ENCODE peak calls at places on chromosomes 13 and 19, in ten cellular contexts. One of them, this sample, is unnamed.

GRCh38 chr13:73440296-73440895 is 381.6 kb downstream of the KLF5 start:
- DNase-seq in cardiac muscle cell: no peak
- DNase-seq in lower lobe of right lung: no peak
- DNase-seq in IMR-90: no peak
- DNase-seq in heart right ventricle: no peak
- DNase-seq in BJ: no peak
- DNase-seq in Calu3: no peak
- DNase-seq in tibial nerve: no peak
- DNase-seq in foreskin fibroblast: peak
- DNase-seq in bronchial epithelial cell: no peak
- DNase-seq in this sample: peak

GRCh38 chr19:3516675-3517207 is 10.6 kb downstream of the FZR1 start:
- DNase-seq in cardiac muscle cell: no peak
- DNase-seq in lower lobe of right lung: no peak
- DNase-seq in IMR-90: no peak
- DNase-seq in heart right ventricle: no peak
- DNase-seq in BJ: no peak
- DNase-seq in Calu3: peak
- DNase-seq in tibial nerve: no peak
- DNase-seq in foreskin fibroblast: no peak
- DNase-seq in bronchial epithelial cell: no peak
- DNase-seq in this sample: no peak

GRCh38 chr13:33543631-33544030 is 258.1 kb upstream of the STARD13 start:
- DNase-seq in cardiac muscle cell: no peak
- DNase-seq in lower lobe of right lung: no peak
- DNase-seq in IMR-90: no peak
- DNase-seq in heart right ventricle: no peak
- DNase-seq in BJ: no peak
- DNase-seq in Calu3: no peak
- DNase-seq in tibial nerve: no peak
- DNase-seq in foreskin fibroblast: peak
- DNase-seq in bronchial epithelial cell: peak
- DNase-seq in this sample: no peak

GRCh38 chr13:99740261-99740979 is 231.1 kb downstream of the ZIC5 start:
- DNase-seq in cardiac muscle cell: no peak
- DNase-seq in lower lobe of right lung: no peak
- DNase-seq in IMR-90: no peak
- DNase-seq in heart right ventricle: no peak
- DNase-seq in BJ: no peak
- DNase-seq in Calu3: no peak
- DNase-seq in tibial nerve: no peak
- DNase-seq in foreskin fibroblast: peak
- DNase-seq in bronchial epithelial cell: no peak
- DNase-seq in this sample: no peak

GRCh38 chr13:29991343-29991742 is 140.9 kb upstream of the UBL3 start:
- DNase-seq in cardiac muscle cell: peak
- DNase-seq in lower lobe of right lung: no peak
- DNase-seq in IMR-90: peak
- DNase-seq in heart right ventricle: no peak
- DNase-seq in BJ: peak
- DNase-seq in Calu3: no peak
- DNase-seq in tibial nerve: no peak
- DNase-seq in foreskin fibroblast: peak
- DNase-seq in bronchial epithelial cell: peak
- DNase-seq in this sample: peak

GRCh38 chr13:85194482-85194881 is 604.7 kb downstream of the SLITRK6 start:
- DNase-seq in cardiac muscle cell: no peak
- DNase-seq in lower lobe of right lung: no peak
- DNase-seq in IMR-90: no peak
- DNase-seq in heart right ventricle: no peak
- DNase-seq in BJ: no peak
- DNase-seq in Calu3: no peak
- DNase-seq in tibial nerve: no peak
- DNase-seq in foreskin fibroblast: no peak
- DNase-seq in bronchial epithelial cell: no peak
- DNase-seq in this sample: no peak

GRCh38 chr19:42189133-42189532 is 28.3 kb downstream of the DEDD2 start:
- DNase-seq in cardiac muscle cell: no peak
- DNase-seq in lower lobe of right lung: no peak
- DNase-seq in IMR-90: no peak
- DNase-seq in heart right ventricle: no peak
- DNase-seq in BJ: no peak
- DNase-seq in Calu3: no peak
- DNase-seq in tibial nerve: no peak
- DNase-seq in foreskin fibroblast: peak
- DNase-seq in bronchial epithelial cell: no peak
- DNase-seq in this sample: no peak

GRCh38 chr19:46975918-46976782 is 43.5 kb upstream of the NPAS1 start:
- DNase-seq in cardiac muscle cell: peak
- DNase-seq in lower lobe of right lung: peak
- DNase-seq in IMR-90: peak
- DNase-seq in heart right ventricle: peak
- DNase-seq in BJ: peak
- DNase-seq in Calu3: peak
- DNase-seq in tibial nerve: peak
- DNase-seq in foreskin fibroblast: peak
- DNase-seq in bronchial epithelial cell: peak
- DNase-seq in this sample: peak

GRCh38 chr13:66661336-66661735 is 568.8 kb downstream of the PCDH9 start:
- DNase-seq in cardiac muscle cell: no peak
- DNase-seq in lower lobe of right lung: no peak
- DNase-seq in IMR-90: no peak
- DNase-seq in heart right ventricle: no peak
- DNase-seq in BJ: no peak
- DNase-seq in Calu3: no peak
- DNase-seq in tibial nerve: no peak
- DNase-seq in foreskin fibroblast: no peak
- DNase-seq in bronchial epithelial cell: no peak
- DNase-seq in this sample: no peak

GRCh38 chr19:940591-941291 is 14.9 kb downstream of the ARID3A start:
- DNase-seq in cardiac muscle cell: no peak
- DNase-seq in lower lobe of right lung: peak
- DNase-seq in IMR-90: peak
- DNase-seq in heart right ventricle: no peak
- DNase-seq in BJ: no peak
- DNase-seq in Calu3: peak
- DNase-seq in tibial nerve: peak
- DNase-seq in foreskin fibroblast: peak
- DNase-seq in bronchial epithelial cell: no peak
- DNase-seq in this sample: peak

GRCh38 chr13:49494645-49495044 is 1.1 kb upstream of the PHF11 start:
- DNase-seq in cardiac muscle cell: no peak
- DNase-seq in lower lobe of right lung: no peak
- DNase-seq in IMR-90: no peak
- DNase-seq in heart right ventricle: no peak
- DNase-seq in BJ: no peak
- DNase-seq in Calu3: no peak
- DNase-seq in tibial nerve: no peak
- DNase-seq in foreskin fibroblast: peak
- DNase-seq in bronchial epithelial cell: no peak
- DNase-seq in this sample: no peak

GRCh38 chr19:51783373-51783772 is 11.6 kb upstream of the FPR3 start:
- DNase-seq in cardiac muscle cell: peak
- DNase-seq in lower lobe of right lung: no peak
- DNase-seq in IMR-90: no peak
- DNase-seq in heart right ventricle: no peak
- DNase-seq in BJ: no peak
- DNase-seq in Calu3: peak
- DNase-seq in tibial nerve: no peak
- DNase-seq in foreskin fibroblast: peak
- DNase-seq in bronchial epithelial cell: peak
- DNase-seq in this sample: peak

GRCh38 chr13:35481777-35482176 is 5.3 kb upstream of the MAB21L1 start:
- DNase-seq in cardiac muscle cell: no peak
- DNase-seq in lower lobe of right lung: no peak
- DNase-seq in IMR-90: no peak
- DNase-seq in heart right ventricle: no peak
- DNase-seq in BJ: no peak
- DNase-seq in Calu3: no peak
- DNase-seq in tibial nerve: no peak
- DNase-seq in foreskin fibroblast: peak
- DNase-seq in bronchial epithelial cell: no peak
- DNase-seq in this sample: no peak

GRCh38 chr13:95226051-95226450 is 75.2 kb downstream of the ABCC4 start:
- DNase-seq in cardiac muscle cell: no peak
- DNase-seq in lower lobe of right lung: no peak
- DNase-seq in IMR-90: no peak
- DNase-seq in heart right ventricle: no peak
- DNase-seq in BJ: no peak
- DNase-seq in Calu3: no peak
- DNase-seq in tibial nerve: no peak
- DNase-seq in foreskin fibroblast: no peak
- DNase-seq in bronchial epithelial cell: peak
- DNase-seq in this sample: no peak

GRCh38 chr13:95224064-95224463 is 77.2 kb downstream of the ABCC4 start:
- DNase-seq in cardiac muscle cell: no peak
- DNase-seq in lower lobe of right lung: no peak
- DNase-seq in IMR-90: no peak
- DNase-seq in heart right ventricle: no peak
- DNase-seq in BJ: no peak
- DNase-seq in Calu3: no peak
- DNase-seq in tibial nerve: no peak
- DNase-seq in foreskin fibroblast: no peak
- DNase-seq in bronchial epithelial cell: no peak
- DNase-seq in this sample: no peak

GRCh38 chr13:95226476-95226875 is 74.8 kb downstream of the ABCC4 start:
- DNase-seq in cardiac muscle cell: no peak
- DNase-seq in lower lobe of right lung: no peak
- DNase-seq in IMR-90: no peak
- DNase-seq in heart right ventricle: no peak
- DNase-seq in BJ: no peak
- DNase-seq in Calu3: no peak
- DNase-seq in tibial nerve: no peak
- DNase-seq in foreskin fibroblast: no peak
- DNase-seq in bronchial epithelial cell: no peak
- DNase-seq in this sample: no peak

GRCh38 chr13:95221991-95222732 is 79.1 kb downstream of the ABCC4 start:
- DNase-seq in cardiac muscle cell: no peak
- DNase-seq in lower lobe of right lung: no peak
- DNase-seq in IMR-90: no peak
- DNase-seq in heart right ventricle: no peak
- DNase-seq in BJ: no peak
- DNase-seq in Calu3: no peak
- DNase-seq in tibial nerve: no peak
- DNase-seq in foreskin fibroblast: peak
- DNase-seq in bronchial epithelial cell: no peak
- DNase-seq in this sample: no peak

GRCh38 chr13:95222733-95223018 is 78.6 kb downstream of the ABCC4 start:
- DNase-seq in cardiac muscle cell: no peak
- DNase-seq in lower lobe of right lung: no peak
- DNase-seq in IMR-90: no peak
- DNase-seq in heart right ventricle: no peak
- DNase-seq in BJ: no peak
- DNase-seq in Calu3: no peak
- DNase-seq in tibial nerve: no peak
- DNase-seq in foreskin fibroblast: no peak
- DNase-seq in bronchial epithelial cell: no peak
- DNase-seq in this sample: no peak
- TF ChIP-seq CTCF in cardiac muscle cell: no peak
- TF ChIP-seq CTCF in lower lobe of right lung: no peak
- TF ChIP-seq CTCF in IMR-90: no peak
- TF ChIP-seq CTCF in heart right ventricle: no peak
- TF ChIP-seq CTCF in BJ: no peak
- TF ChIP-seq CTCF in Calu3: no peak
- TF ChIP-seq CTCF in tibial nerve: no peak
- TF ChIP-seq CTCF in foreskin fibroblast: no peak
- TF ChIP-seq CTCF in bronchial epithelial cell: no peak
- TF ChIP-seq CTCF in this sample: no peak

GRCh38 chr19:12899891-12900518 is 9.0 kb downstream of the GCDH start:
- DNase-seq in cardiac muscle cell: no peak
- DNase-seq in lower lobe of right lung: no peak
- DNase-seq in IMR-90: no peak
- DNase-seq in heart right ventricle: no peak
- DNase-seq in BJ: no peak
- DNase-seq in Calu3: no peak
- DNase-seq in tibial nerve: no peak
- DNase-seq in foreskin fibroblast: no peak
- DNase-seq in bronchial epithelial cell: no peak
- DNase-seq in this sample: no peak
- TF ChIP-seq CTCF in cardiac muscle cell: no peak
- TF ChIP-seq CTCF in lower lobe of right lung: no peak
- TF ChIP-seq CTCF in IMR-90: no peak
- TF ChIP-seq CTCF in heart right ventricle: no peak
- TF ChIP-seq CTCF in BJ: no peak
- TF ChIP-seq CTCF in Calu3: no peak
- TF ChIP-seq CTCF in tibial nerve: no peak
- TF ChIP-seq CTCF in foreskin fibroblast: no peak
- TF ChIP-seq CTCF in bronchial epithelial cell: no peak
- TF ChIP-seq CTCF in this sample: no peak

DNA sequence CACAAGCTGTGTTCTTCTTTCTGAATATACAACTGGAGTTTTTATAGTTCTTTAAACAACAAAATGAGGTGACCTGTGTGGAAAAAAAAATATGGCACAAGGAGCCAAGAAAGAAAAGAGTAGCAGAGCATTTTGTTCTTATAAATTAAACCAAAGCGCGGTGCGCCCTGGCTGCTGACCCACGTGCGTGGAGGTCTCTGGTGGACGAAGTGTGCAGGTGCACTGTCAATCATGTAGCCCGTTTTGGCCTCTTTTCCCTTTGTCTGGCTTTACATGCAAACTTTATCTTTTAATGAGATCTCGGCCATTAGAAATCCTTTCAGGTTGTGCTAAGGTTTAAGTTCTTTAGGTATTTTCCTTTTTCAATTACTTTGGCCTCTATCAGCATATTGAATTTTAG is 443.8 kb upstream of the SLC10A2 start:
- DNase-seq in cardiac muscle cell: no peak
- DNase-seq in lower lobe of right lung: no peak
- DNase-seq in IMR-90: no peak
- DNase-seq in heart right ventricle: no peak
- DNase-seq in BJ: no peak
- DNase-seq in Calu3: no peak
- DNase-seq in tibial nerve: no peak
- DNase-seq in foreskin fibroblast: no peak
- DNase-seq in bronchial epithelial cell: no peak
- DNase-seq in this sample: no peak
- TF ChIP-seq CTCF in cardiac muscle cell: no peak
- TF ChIP-seq CTCF in lower lobe of right lung: no peak
- TF ChIP-seq CTCF in IMR-90: no peak
- TF ChIP-seq CTCF in heart right ventricle: no peak
- TF ChIP-seq CTCF in BJ: no peak
- TF ChIP-seq CTCF in Calu3: no peak
- TF ChIP-seq CTCF in tibial nerve: no peak
- TF ChIP-seq CTCF in foreskin fibroblast: no peak
- TF ChIP-seq CTCF in bronchial epithelial cell: no peak
- TF ChIP-seq CTCF in this sample: no peak

DNA sequence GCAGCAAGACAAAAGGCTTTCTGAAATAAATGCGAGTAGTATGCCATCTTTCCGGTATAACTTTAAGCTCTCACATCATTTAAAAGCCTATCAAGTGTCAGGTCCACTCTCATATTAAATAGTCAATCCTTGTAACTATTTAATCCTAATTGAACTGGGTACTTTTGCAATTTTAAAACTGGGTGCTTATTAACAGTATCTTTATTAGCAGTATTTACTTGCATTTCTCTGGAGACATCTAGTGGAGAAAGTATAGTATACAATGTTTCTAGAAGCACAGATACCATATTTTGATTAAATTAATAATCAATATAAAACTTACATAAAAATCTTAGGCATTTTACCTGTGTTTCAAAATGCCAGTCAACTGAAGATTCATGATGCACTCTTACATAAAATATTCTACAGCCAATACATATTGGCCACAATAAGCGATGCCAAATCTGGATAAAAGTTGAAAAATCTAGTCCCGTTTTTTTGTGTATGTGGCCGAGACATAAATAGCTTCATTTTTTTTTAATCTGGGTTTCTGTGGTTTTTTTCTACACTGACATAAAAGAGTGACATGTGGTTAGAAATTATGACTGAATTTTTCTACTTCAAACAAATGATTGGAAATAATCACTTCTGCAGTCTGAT is 4.3 kb upstream of the POSTN start:
- DNase-seq in cardiac muscle cell: peak
- DNase-seq in lower lobe of right lung: no peak
- DNase-seq in IMR-90: peak
- DNase-seq in heart right ventricle: no peak
- DNase-seq in BJ: no peak
- DNase-seq in Calu3: no peak
- DNase-seq in tibial nerve: no peak
- DNase-seq in foreskin fibroblast: peak
- DNase-seq in bronchial epithelial cell: peak
- DNase-seq in this sample: peak
- TF ChIP-seq CTCF in cardiac muscle cell: peak
- TF ChIP-seq CTCF in lower lobe of right lung: peak
- TF ChIP-seq CTCF in IMR-90: peak
- TF ChIP-seq CTCF in heart right ventricle: peak
- TF ChIP-seq CTCF in BJ: peak
- TF ChIP-seq CTCF in Calu3: peak
- TF ChIP-seq CTCF in tibial nerve: peak
- TF ChIP-seq CTCF in foreskin fibroblast: peak
- TF ChIP-seq CTCF in bronchial epithelial cell: peak
- TF ChIP-seq CTCF in this sample: peak

This sample was measured in choroid plexus epithelial cell.